ENCODE peak calls at places on chromosomes 5 and 9, in seven cellular contexts. U, Z, I, G, S, Y and X are unnamed samples.

GRCh38 chr5:60295423-60295822 is 401.9 kb upstream of the PDE4D start:
- DNase-seq in I (no peak), G (no peak), Z (no peak), Y (peak), U (no peak), S (no peak), X (peak)

GRCh38 chr5:50623666-50624065 is 42.8 kb upstream of the PARP8 start:
- DNase-seq in S (no peak), Y (no peak), I (no peak), U (no peak), Z (no peak), G (no peak), X (no peak)

GRCh38 chr5:116473706-116474105 is 100.9 kb downstream of the SEMA6A start:
- DNase-seq in Y (no peak), G (no peak), Z (no peak), U (no peak), S (no peak), I (no peak), X (no peak)

GRCh38 chr9:35510745-35511428 is 21.0 kb downstream of the RUSC2 start:
- DNase-seq in I (peak), Y (peak), G (peak), U (no peak), S (peak), Z (peak), X (no peak)

GRCh38 chr9:78826521-78826920 is 529.6 kb downstream of the PSAT1 start:
- DNase-seq in I (no peak), U (no peak), G (no peak), S (no peak), Y (no peak), Z (no peak), X (no peak)

GRCh38 chr9:84937086-84937670 is 267.6 kb downstream of the NTRK2 start:
- DNase-seq in Z (no peak), I (no peak), S (no peak), G (no peak), Y (no peak), U (no peak), X (no peak)

GRCh38 chr5:64767959-64768357 is 533 bp downstream of the SREK1IP1 start:
- DNase-seq in Y (no peak), G (no peak), U (no peak), Z (peak), I (no peak), S (peak), X (peak)

GRCh38 chr9:113807173-113808061 is 68.7 kb upstream of the ZNF618 start:
- DNase-seq in S (peak), Z (peak), G (peak), I (no peak), U (no peak), Y (peak), X (peak)

GRCh38 chr9:5438301-5439162 is 807 bp upstream of the PLGRKT start:
- DNase-seq in I (no peak), S (no peak), Y (no peak), U (no peak), G (no peak), Z (no peak), X (no peak)

GRCh38 chr9:88278036-88278435 is 110.2 kb upstream of the SPIN1 start:
- DNase-seq in S (no peak), U (no peak), Z (no peak), I (no peak), G (no peak), Y (no peak), X (no peak)

GRCh38 chr5:127333463-127333862 is 42.9 kb downstream of the MEGF10 start:
- DNase-seq in U (no peak), Z (no peak), Y (no peak), I (no peak), S (no peak), G (no peak), X (no peak)

DNA sequence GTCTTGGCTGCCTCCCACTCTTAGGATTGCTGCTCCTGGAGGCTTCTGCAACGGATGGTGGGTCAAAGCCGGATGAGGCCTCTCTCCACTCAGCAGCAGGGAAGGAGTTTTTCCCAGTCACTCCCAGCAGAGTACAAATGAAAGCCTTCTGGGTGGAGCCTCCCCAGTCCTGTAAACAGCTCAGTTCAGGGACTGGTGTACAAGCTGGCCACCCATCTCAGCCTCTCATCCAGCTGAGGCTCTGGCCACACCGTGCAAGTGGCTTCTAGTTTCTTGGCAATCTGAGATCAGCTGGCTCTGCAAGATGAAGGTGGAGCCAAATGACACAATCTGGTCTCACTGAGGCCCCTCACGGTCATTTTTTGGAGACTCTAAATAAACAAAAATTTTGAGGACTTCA is 10.0 kb downstream of the GPX3 start:
- DNase-seq in S (no peak), Y (peak), U (no peak), Z (peak), I (peak), G (peak), X (no peak)
- TF ChIP-seq POLR2A in S (no peak), Y (no peak), U (no peak), Z (no peak), I (no peak), G (no peak), X (no peak)

GRCh38 chr9:34459941-34460340 is 1.3 kb downstream of the DNAI1 start:
- DNase-seq in Y (no peak), G (no peak), U (no peak), I (no peak), Z (no peak), S (no peak), X (peak)

GRCh38 chr9:34457266-34458012 is 931 bp downstream of the FAM219A start:
- DNase-seq in G (peak), Y (peak), S (peak), I (peak), U (no peak), Z (peak), X (peak)

GRCh38 chr9:34458013-34458966 is at the start of the genes DNAI1 and FAM219A:
- DNase-seq in U (peak), I (peak), Z (peak), S (peak), Y (peak), G (peak), X (peak)

GRCh38 chr9:34459356-34459755 is 751 bp downstream of the DNAI1 start:
- DNase-seq in I (no peak), U (no peak), Z (no peak), G (no peak), S (no peak), Y (no peak), X (no peak)

GRCh38 chr9:34458967-34459355 is 356 bp downstream of the DNAI1 start:
- DNase-seq in G (no peak), I (no peak), U (no peak), S (no peak), Z (no peak), Y (no peak), X (no peak)
- H3K4me3 ChIP-seq in G (no peak), I (no peak), U (peak), S (peak), Z (peak), Y (no peak), X (peak)

GRCh38 chr9:107465467-107466451 is 23.8 kb downstream of the KLF4 start:
- DNase-seq in Z (peak), G (peak), U (no peak), S (peak), Y (peak), I (peak), X (peak)
- TF ChIP-seq CTCF in Z (peak), G (no peak), U (peak), S (peak), Y (peak), I (peak), X (peak)

GRCh38 chr9:122368642-122369041 is 2.2 kb upstream of the PTGS1 start:
- DNase-seq in Y (no peak), U (no peak), Z (no peak), G (no peak), S (no peak), I (no peak), X (no peak)

GRCh38 chr9:122372856-122373845 is 2.3 kb downstream of the PTGS1 start:
- DNase-seq in I (no peak), Z (no peak), U (no peak), S (no peak), G (no peak), Y (no peak), X (no peak)

GRCh38 chr9:122370303-122370702 is 521 bp upstream of the PTGS1 start:
- DNase-seq in I (no peak), Z (no peak), G (no peak), Y (no peak), S (no peak), U (no peak), X (peak)

GRCh38 chr9:122371851-122372250 is 1.0 kb downstream of the PTGS1 start:
- DNase-seq in Z (no peak), U (no peak), G (no peak), I (no peak), Y (no peak), S (no peak), X (no peak)

GRCh38 chr9:122370869-122371467 is at the start of gene PTGS1:
- DNase-seq in U (no peak), G (no peak), S (no peak), I (no peak), Y (peak), Z (no peak), X (peak)
- TF ChIP-seq POLR2A in U (peak), G (no peak), S (no peak), I (no peak), Y (no peak), Z (no peak), X (no peak)

DNA sequence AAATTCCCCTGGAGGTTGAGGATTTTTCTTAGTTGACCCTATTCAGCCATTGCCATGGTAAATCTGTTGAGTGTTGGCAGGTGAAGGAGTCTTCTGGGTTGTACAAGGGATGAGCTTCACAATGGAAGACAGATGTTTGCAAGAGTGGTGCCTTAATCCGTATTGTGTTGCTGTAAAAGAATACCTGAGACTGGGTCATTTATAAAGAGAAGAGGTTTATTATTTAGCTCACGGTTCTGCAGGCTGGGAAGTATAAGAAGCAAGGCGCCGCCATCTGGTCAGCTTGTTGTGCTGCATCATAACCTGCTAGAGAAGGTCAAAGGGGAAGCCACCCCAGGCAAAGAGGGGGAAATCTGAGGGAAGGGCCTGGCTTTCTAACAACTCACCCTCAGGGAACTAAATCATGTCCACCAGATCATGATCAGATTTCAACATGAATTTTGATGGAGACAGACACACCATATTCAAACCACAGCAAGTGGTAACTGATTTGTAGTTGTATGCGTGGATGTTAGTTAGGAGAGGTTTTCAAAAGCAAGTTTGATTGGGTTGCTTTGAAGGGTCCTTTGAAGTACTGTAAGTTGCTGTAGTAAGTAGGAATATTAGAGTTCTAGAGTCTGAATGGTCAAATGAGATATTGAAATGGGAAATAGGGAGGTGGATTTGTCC is 2.5 kb downstream of the TNPO1 start:
- DNase-seq in I (peak), Y (peak), Z (peak), U (no peak), G (peak), S (peak), X (peak)
- H3K4me3 ChIP-seq in I (no peak), Y (no peak), Z (no peak), U (peak), G (no peak), S (no peak), X (no peak)

DNA sequence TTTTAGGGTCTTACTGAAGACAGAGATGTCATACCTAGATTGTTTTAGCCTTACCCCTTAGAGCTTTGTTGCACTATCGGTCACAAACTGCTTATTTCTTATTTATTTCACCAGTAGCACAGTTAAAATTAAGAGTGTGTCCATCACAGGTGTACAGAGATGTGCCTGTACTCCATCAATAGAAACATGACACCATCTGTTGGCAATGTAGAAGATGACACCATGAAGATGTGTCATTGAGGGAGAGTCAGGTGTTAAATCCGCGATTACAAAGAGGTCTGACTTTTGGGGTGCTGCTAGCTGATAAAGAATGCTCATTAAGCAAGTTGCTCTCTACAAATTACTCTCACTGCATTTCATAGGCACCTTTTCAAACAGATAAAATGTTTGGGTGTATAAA is 164.4 kb downstream of the SMARCA2 start:
- DNase-seq in Y (no peak), Z (no peak), I (no peak), G (no peak), U (no peak), S (no peak), X (no peak)
- TF ChIP-seq CTCF in Y (no peak), Z (no peak), I (no peak), G (no peak), U (peak), S (no peak), X (peak)